ENCODE peak calls at places on chromosomes 3 and 15, in eight cellular contexts. One of them, this sample, is unnamed.

GRCh38 chr15:68676011-68676605 is 97.3 kb downstream of the CORO2B start:
- DNase-seq in MM.1S: no peak
- DNase-seq in iPS DF 6.9: no peak
- DNase-seq in PC-3: no peak
- DNase-seq in ascending aorta: no peak
- DNase-seq in SJSA1: no peak
- DNase-seq in heart right ventricle: no peak
- DNase-seq in upper lobe of left lung: no peak
- DNase-seq in this sample: no peak

GRCh38 chr3:33911525-33912322 is 113.3 kb downstream of the PDCD6IP start:
- DNase-seq in MM.1S: no peak
- DNase-seq in iPS DF 6.9: no peak
- DNase-seq in PC-3: peak; percentile 59
- DNase-seq in ascending aorta: no peak
- DNase-seq in SJSA1: no peak
- DNase-seq in heart right ventricle: no peak
- DNase-seq in upper lobe of left lung: no peak
- DNase-seq in this sample: no peak

GRCh38 chr3:9778102-9778501 is 8.4 kb upstream of the CAMK1 start:
- DNase-seq in MM.1S: no peak
- DNase-seq in iPS DF 6.9: no peak
- DNase-seq in PC-3: peak; percentile 19
- DNase-seq in ascending aorta: no peak
- DNase-seq in SJSA1: no peak
- DNase-seq in heart right ventricle: no peak
- DNase-seq in upper lobe of left lung: no peak
- DNase-seq in this sample: no peak

GRCh38 chr3:128226794-128227399 is 73.6 kb downstream of the EEFSEC start:
- DNase-seq in MM.1S: no peak
- DNase-seq in iPS DF 6.9: peak; percentile 22
- DNase-seq in PC-3: peak; percentile 39
- DNase-seq in ascending aorta: no peak
- DNase-seq in SJSA1: no peak
- DNase-seq in heart right ventricle: peak; percentile 49
- DNase-seq in upper lobe of left lung: peak; percentile 28
- DNase-seq in this sample: peak; percentile 10

GRCh38 chr3:45677045-45677436 is 12.2 kb upstream of the SACM1L start:
- DNase-seq in MM.1S: no peak
- DNase-seq in iPS DF 6.9: no peak
- DNase-seq in PC-3: peak; percentile 85
- DNase-seq in ascending aorta: no peak
- DNase-seq in SJSA1: no peak
- DNase-seq in heart right ventricle: peak; percentile 27
- DNase-seq in upper lobe of left lung: peak; percentile 85
- DNase-seq in this sample: peak; percentile 72

GRCh38 chr15:79290642-79291275 is 8.2 kb downstream of the ANKRD34C start:
- DNase-seq in MM.1S: no peak
- DNase-seq in iPS DF 6.9: no peak
- DNase-seq in PC-3: peak; percentile 17
- DNase-seq in ascending aorta: no peak
- DNase-seq in SJSA1: no peak
- DNase-seq in heart right ventricle: no peak
- DNase-seq in upper lobe of left lung: no peak
- DNase-seq in this sample: no peak

GRCh38 chr15:66226736-66227135 is 26.8 kb downstream of the MEGF11 start:
- DNase-seq in MM.1S: no peak
- DNase-seq in iPS DF 6.9: no peak
- DNase-seq in PC-3: no peak
- DNase-seq in ascending aorta: no peak
- DNase-seq in SJSA1: no peak
- DNase-seq in heart right ventricle: no peak
- DNase-seq in upper lobe of left lung: no peak
- DNase-seq in this sample: no peak

GRCh38 chr15:80641384-80641783 is 53.7 kb upstream of the ABHD17C start:
- DNase-seq in MM.1S: no peak
- DNase-seq in iPS DF 6.9: no peak
- DNase-seq in PC-3: no peak
- DNase-seq in ascending aorta: peak; percentile 11
- DNase-seq in SJSA1: no peak
- DNase-seq in heart right ventricle: no peak
- DNase-seq in upper lobe of left lung: no peak
- DNase-seq in this sample: no peak

GRCh38 chr15:88913017-88913849 is at the start of gene MFGE8:
- DNase-seq in MM.1S: peak; percentile 66
- DNase-seq in iPS DF 6.9: no peak
- DNase-seq in PC-3: peak; percentile 52
- DNase-seq in ascending aorta: peak; percentile 91
- DNase-seq in SJSA1: peak; percentile 83
- DNase-seq in heart right ventricle: peak; percentile 86
- DNase-seq in upper lobe of left lung: peak; percentile 70
- DNase-seq in this sample: peak; percentile 71

GRCh38 chr3:40951636-40952035 is 247.7 kb upstream of the CTNNB1 start:
- DNase-seq in MM.1S: no peak
- DNase-seq in iPS DF 6.9: no peak
- DNase-seq in PC-3: no peak
- DNase-seq in ascending aorta: no peak
- DNase-seq in SJSA1: no peak
- DNase-seq in heart right ventricle: no peak
- DNase-seq in upper lobe of left lung: no peak
- DNase-seq in this sample: no peak

GRCh38 chr15:54917312-54917711 is 279.4 kb downstream of the RSL24D1 start:
- DNase-seq in MM.1S: no peak
- DNase-seq in iPS DF 6.9: no peak
- DNase-seq in PC-3: no peak
- DNase-seq in ascending aorta: no peak
- DNase-seq in SJSA1: no peak
- DNase-seq in heart right ventricle: no peak
- DNase-seq in upper lobe of left lung: no peak
- DNase-seq in this sample: no peak

GRCh38 chr15:97316362-97316761 is 644.1 kb upstream of the ARRDC4 start:
- DNase-seq in MM.1S: no peak
- DNase-seq in iPS DF 6.9: no peak
- DNase-seq in PC-3: no peak
- DNase-seq in ascending aorta: no peak
- DNase-seq in SJSA1: no peak
- DNase-seq in heart right ventricle: no peak
- DNase-seq in upper lobe of left lung: no peak
- DNase-seq in this sample: no peak

GRCh38 chr3:48271763-48272498 is 31.0 kb downstream of the ZNF589 start:
- DNase-seq in MM.1S: no peak
- DNase-seq in iPS DF 6.9: no peak
- DNase-seq in PC-3: no peak
- DNase-seq in ascending aorta: no peak
- DNase-seq in SJSA1: no peak
- DNase-seq in heart right ventricle: no peak
- DNase-seq in upper lobe of left lung: no peak
- DNase-seq in this sample: no peak

GRCh38 chr15:93372209-93372910 is 283.3 kb upstream of the RGMA start:
- DNase-seq in MM.1S: no peak
- DNase-seq in iPS DF 6.9: no peak
- DNase-seq in PC-3: no peak
- DNase-seq in ascending aorta: no peak
- DNase-seq in SJSA1: no peak
- DNase-seq in heart right ventricle: no peak
- DNase-seq in upper lobe of left lung: no peak
- DNase-seq in this sample: no peak

GRCh38 chr3:24498796-24499195 is 4.1 kb upstream of the THRB start:
- DNase-seq in MM.1S: no peak
- DNase-seq in iPS DF 6.9: no peak
- DNase-seq in PC-3: no peak
- DNase-seq in ascending aorta: no peak
- DNase-seq in SJSA1: no peak
- DNase-seq in heart right ventricle: no peak
- DNase-seq in upper lobe of left lung: no peak
- DNase-seq in this sample: no peak

GRCh38 chr3:10693457-10693856 is 122.6 kb upstream of the SLC6A11 start:
- DNase-seq in MM.1S: no peak
- DNase-seq in iPS DF 6.9: no peak
- DNase-seq in PC-3: peak; percentile 22
- DNase-seq in ascending aorta: no peak
- DNase-seq in SJSA1: no peak
- DNase-seq in heart right ventricle: no peak
- DNase-seq in upper lobe of left lung: no peak
- DNase-seq in this sample: no peak

GRCh38 chr3:58572013-58572633 is 5.1 kb downstream of the FAM107A start:
- DNase-seq in MM.1S: no peak
- DNase-seq in iPS DF 6.9: no peak
- DNase-seq in PC-3: no peak
- DNase-seq in ascending aorta: no peak
- DNase-seq in SJSA1: no peak
- DNase-seq in heart right ventricle: no peak
- DNase-seq in upper lobe of left lung: no peak
- DNase-seq in this sample: no peak
- H3K27ac ChIP-seq in MM.1S: no peak overlapping the region
- H3K27ac ChIP-seq in iPS DF 6.9: no peak overlapping the region
- H3K27ac ChIP-seq in PC-3: no peak overlapping the region
- H3K27ac ChIP-seq in ascending aorta: no peak overlapping the region
- H3K27ac ChIP-seq in SJSA1: no peak overlapping the region
- H3K27ac ChIP-seq in heart right ventricle: peak overlapping the region; percentile 7
- H3K27ac ChIP-seq in upper lobe of left lung: no peak overlapping the region
- H3K27ac ChIP-seq in this sample: no peak overlapping the region

DNA sequence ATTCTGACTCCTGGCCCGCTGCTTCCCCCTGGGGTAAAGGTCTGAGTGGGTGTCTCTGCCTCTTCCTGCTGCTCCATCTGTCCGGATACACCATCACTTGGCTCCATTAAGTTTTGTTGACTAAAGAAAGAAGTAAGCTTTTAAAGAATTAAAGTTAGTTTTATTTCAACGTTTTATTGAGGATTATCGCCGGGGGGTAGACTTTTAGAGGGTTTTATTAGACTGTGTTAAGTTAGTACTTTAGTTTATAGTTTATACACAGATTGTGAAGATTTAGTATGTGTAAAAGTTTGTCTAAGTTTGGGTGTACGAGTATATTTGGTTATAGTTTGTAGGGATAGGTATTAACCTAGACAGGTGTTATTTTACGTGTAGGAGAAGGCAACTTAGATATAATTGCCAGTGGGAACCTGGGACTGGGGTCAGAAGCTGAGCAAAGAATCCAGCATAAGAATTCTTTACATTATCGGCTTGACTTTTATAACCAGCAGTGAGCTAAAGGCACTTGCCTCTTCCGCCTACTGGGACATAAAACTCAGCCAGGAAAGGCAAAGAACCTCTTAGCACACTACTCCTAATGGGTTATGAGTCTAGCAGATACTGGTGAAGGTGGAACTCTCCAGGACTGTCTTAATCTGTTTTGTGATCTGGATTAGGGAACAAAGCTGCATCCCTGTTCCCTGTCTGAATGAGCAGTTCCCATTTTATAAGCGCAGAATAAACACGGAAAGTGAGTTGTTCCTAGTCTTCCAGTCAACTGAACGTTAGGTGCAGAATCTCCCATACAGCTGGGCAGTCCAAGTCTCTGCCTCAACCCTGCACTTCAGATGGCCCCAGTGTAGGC is 131.3 kb downstream of the FAM43A start:
- DNase-seq in MM.1S: no peak
- DNase-seq in iPS DF 6.9: no peak
- DNase-seq in PC-3: no peak
- DNase-seq in ascending aorta: no peak
- DNase-seq in SJSA1: no peak
- DNase-seq in heart right ventricle: no peak
- DNase-seq in upper lobe of left lung: no peak
- DNase-seq in this sample: no peak
- H3K4me3 ChIP-seq in MM.1S: no peak overlapping the region
- H3K4me3 ChIP-seq in iPS DF 6.9: no peak overlapping the region
- H3K4me3 ChIP-seq in PC-3: no peak overlapping the region
- H3K4me3 ChIP-seq in ascending aorta: no peak overlapping the region
- H3K4me3 ChIP-seq in SJSA1: no peak overlapping the region
- H3K4me3 ChIP-seq in heart right ventricle: no peak overlapping the region
- H3K4me3 ChIP-seq in upper lobe of left lung: no peak overlapping the region
- H3K4me3 ChIP-seq in this sample: no peak overlapping the region

GRCh38 chr15:58138106-58138505 is at the start of gene AQP9:
- DNase-seq in MM.1S: no peak
- DNase-seq in iPS DF 6.9: no peak
- DNase-seq in PC-3: no peak
- DNase-seq in ascending aorta: no peak
- DNase-seq in SJSA1: no peak
- DNase-seq in heart right ventricle: no peak
- DNase-seq in upper lobe of left lung: peak; percentile 51
- DNase-seq in this sample: no peak
- H3K27ac ChIP-seq in MM.1S: no peak within 1 kb of the TSS
- H3K27ac ChIP-seq in iPS DF 6.9: no peak within 1 kb of the TSS
- H3K27ac ChIP-seq in PC-3: peak within 1 kb of the TSS; percentile 59
- H3K27ac ChIP-seq in ascending aorta: no peak within 1 kb of the TSS
- H3K27ac ChIP-seq in SJSA1: no peak within 1 kb of the TSS
- H3K27ac ChIP-seq in heart right ventricle: peak within 1 kb of the TSS; percentile 53
- H3K27ac ChIP-seq in upper lobe of left lung: peak within 1 kb of the TSS; percentile 67
- H3K27ac ChIP-seq in this sample: no peak within 1 kb of the TSS

DNA sequence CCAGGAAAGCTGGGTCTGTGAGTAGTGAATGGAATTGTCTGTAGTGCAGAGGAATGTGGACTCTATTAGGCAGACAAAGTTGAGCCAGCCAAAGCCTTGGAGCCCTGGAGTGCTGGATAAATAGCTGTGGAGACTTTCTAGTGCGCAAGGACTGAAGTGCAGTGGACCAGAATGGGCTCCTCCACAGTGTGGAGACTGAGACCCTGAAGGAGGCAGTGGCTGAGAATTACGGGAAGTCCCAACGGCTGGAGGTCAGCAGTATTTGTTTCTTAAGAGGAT is 902 bp downstream of the ZNF662 start:
- DNase-seq in MM.1S: no peak
- DNase-seq in iPS DF 6.9: no peak
- DNase-seq in PC-3: no peak
- DNase-seq in ascending aorta: no peak
- DNase-seq in SJSA1: no peak
- DNase-seq in heart right ventricle: no peak
- DNase-seq in upper lobe of left lung: no peak
- DNase-seq in this sample: no peak
- H3K4me3 ChIP-seq in MM.1S: no peak overlapping the region
- H3K4me3 ChIP-seq in iPS DF 6.9: no peak overlapping the region
- H3K4me3 ChIP-seq in PC-3: no peak overlapping the region
- H3K4me3 ChIP-seq in ascending aorta: peak overlapping the region; percentile 83
- H3K4me3 ChIP-seq in SJSA1: no peak overlapping the region
- H3K4me3 ChIP-seq in heart right ventricle: peak overlapping the region; percentile 74
- H3K4me3 ChIP-seq in upper lobe of left lung: peak overlapping the region; percentile 57
- H3K4me3 ChIP-seq in this sample: peak overlapping the region; percentile 58

DNA sequence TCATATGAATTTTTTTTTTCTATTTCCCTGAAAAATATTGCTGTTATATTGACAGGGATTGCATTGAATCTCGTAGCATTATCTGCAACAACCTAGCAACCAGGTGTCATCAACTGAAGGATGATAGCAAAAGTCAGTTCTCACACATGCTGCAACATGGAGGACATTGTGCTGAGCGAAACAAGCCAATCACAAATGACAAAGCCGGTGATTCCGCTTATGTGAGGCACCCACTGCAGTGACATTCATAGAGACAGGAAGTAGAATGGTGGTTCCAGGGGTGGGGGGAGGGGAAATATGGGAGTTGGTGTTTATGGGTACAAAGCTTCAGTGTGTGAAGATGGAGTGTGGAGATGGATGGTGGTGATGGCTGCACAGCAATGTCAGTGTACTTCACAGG is 7.6 kb downstream of the NIPA1 start:
- DNase-seq in MM.1S: no peak
- DNase-seq in iPS DF 6.9: no peak
- DNase-seq in PC-3: no peak
- DNase-seq in ascending aorta: no peak
- DNase-seq in SJSA1: no peak
- DNase-seq in heart right ventricle: no peak
- DNase-seq in upper lobe of left lung: no peak
- DNase-seq in this sample: no peak
- H3K27ac ChIP-seq in MM.1S: no peak overlapping the region
- H3K27ac ChIP-seq in iPS DF 6.9: no peak overlapping the region
- H3K27ac ChIP-seq in PC-3: no peak overlapping the region
- H3K27ac ChIP-seq in ascending aorta: no peak overlapping the region
- H3K27ac ChIP-seq in SJSA1: no peak overlapping the region
- H3K27ac ChIP-seq in heart right ventricle: no peak overlapping the region
- H3K27ac ChIP-seq in upper lobe of left lung: no peak overlapping the region
- H3K27ac ChIP-seq in this sample: no peak overlapping the region

This sample was measured in CD8-positive, alpha-beta T cell.